ENCODE peak calls at places on chromosomes 7 and 10, in five cellular contexts. One of them, this sample, is unnamed.

GRCh38 chr7:135718794-135719436 is 9.1 kb downstream of the SLC13A4 start:
- DNase-seq in lung: no peak
- DNase-seq in right lobe of liver: no peak
- DNase-seq in mesenchymal stem cell: no peak
- DNase-seq in ovary: no peak
- DNase-seq in this sample: no peak

GRCh38 chr7:55641273-55641691 is 69.0 kb upstream of the VOPP1 start:
- DNase-seq in lung: peak
- DNase-seq in right lobe of liver: no peak
- DNase-seq in mesenchymal stem cell: peak
- DNase-seq in ovary: peak
- DNase-seq in this sample: no peak

GRCh38 chr10:110529596-110530011 is 31.9 kb downstream of the DUSP5 start:
- DNase-seq in lung: peak
- DNase-seq in right lobe of liver: no peak
- DNase-seq in mesenchymal stem cell: no peak
- DNase-seq in ovary: no peak
- DNase-seq in this sample: no peak

GRCh38 chr10:132630666-132631347 is 93.2 kb downstream of the INPP5A start:
- DNase-seq in lung: no peak
- DNase-seq in right lobe of liver: peak
- DNase-seq in mesenchymal stem cell: no peak
- DNase-seq in ovary: peak
- DNase-seq in this sample: peak

GRCh38 chr10:102379383-102379782 is 16.1 kb upstream of the NFKB2 start:
- DNase-seq in lung: no peak
- DNase-seq in right lobe of liver: no peak
- DNase-seq in mesenchymal stem cell: no peak
- DNase-seq in ovary: no peak
- DNase-seq in this sample: no peak

GRCh38 chr10:519716-520401 is 169.6 kb downstream of the DIP2C start:
- DNase-seq in lung: no peak
- DNase-seq in right lobe of liver: no peak
- DNase-seq in mesenchymal stem cell: no peak
- DNase-seq in ovary: no peak
- DNase-seq in this sample: no peak

GRCh38 chr10:13809447-13809846 is 222.7 kb downstream of the PRPF18 start:
- DNase-seq in lung: no peak
- DNase-seq in right lobe of liver: no peak
- DNase-seq in mesenchymal stem cell: no peak
- DNase-seq in ovary: no peak
- DNase-seq in this sample: no peak

GRCh38 chr7:105675873-105676484 is 94.7 kb upstream of the EFCAB10 start:
- DNase-seq in lung: no peak
- DNase-seq in right lobe of liver: peak
- DNase-seq in mesenchymal stem cell: no peak
- DNase-seq in ovary: no peak
- DNase-seq in this sample: peak

GRCh38 chr10:34031410-34031809 is 696.9 kb upstream of the NRP1 start:
- DNase-seq in lung: peak
- DNase-seq in right lobe of liver: no peak
- DNase-seq in mesenchymal stem cell: no peak
- DNase-seq in ovary: no peak
- DNase-seq in this sample: peak

GRCh38 chr10:21175797-21176196 is 278.7 kb upstream of the NEBL start:
- DNase-seq in lung: no peak
- DNase-seq in right lobe of liver: no peak
- DNase-seq in mesenchymal stem cell: no peak
- DNase-seq in ovary: no peak
- DNase-seq in this sample: no peak

GRCh38 chr10:110413049-110413783 is 84.5 kb upstream of the DUSP5 start:
- DNase-seq in lung: no peak
- DNase-seq in right lobe of liver: no peak
- DNase-seq in mesenchymal stem cell: no peak
- DNase-seq in ovary: no peak
- DNase-seq in this sample: no peak

GRCh38 chr10:5071411-5072198 is 22.6 kb upstream of the AKR1C3 start:
- DNase-seq in lung: peak
- DNase-seq in right lobe of liver: peak
- DNase-seq in mesenchymal stem cell: peak
- DNase-seq in ovary: peak
- DNase-seq in this sample: peak

GRCh38 chr7:143901710-143902587 is at the start of gene TCAF1:
- DNase-seq in lung: peak
- DNase-seq in right lobe of liver: peak
- DNase-seq in mesenchymal stem cell: peak
- DNase-seq in ovary: peak
- DNase-seq in this sample: peak

GRCh38 chr7:98280296-98280695 is 1.2 kb upstream of the BRI3 start:
- DNase-seq in lung: no peak
- DNase-seq in right lobe of liver: no peak
- DNase-seq in mesenchymal stem cell: no peak
- DNase-seq in ovary: no peak
- DNase-seq in this sample: no peak

GRCh38 chr7:98280791-98281756 is at the start of gene BRI3:
- DNase-seq in lung: peak
- DNase-seq in right lobe of liver: peak
- DNase-seq in mesenchymal stem cell: peak
- DNase-seq in ovary: peak
- DNase-seq in this sample: peak

GRCh38 chr7:98276241-98276761 is 5.2 kb upstream of the BRI3 start:
- DNase-seq in lung: peak
- DNase-seq in right lobe of liver: no peak
- DNase-seq in mesenchymal stem cell: peak
- DNase-seq in ovary: no peak
- DNase-seq in this sample: no peak

GRCh38 chr7:98278936-98279335 is 2.5 kb upstream of the BRI3 start:
- DNase-seq in lung: no peak
- DNase-seq in right lobe of liver: no peak
- DNase-seq in mesenchymal stem cell: no peak
- DNase-seq in ovary: no peak
- DNase-seq in this sample: no peak

GRCh38 chr7:98278408-98278807 is 3.1 kb upstream of the BRI3 start:
- DNase-seq in lung: no peak
- DNase-seq in right lobe of liver: no peak
- DNase-seq in mesenchymal stem cell: no peak
- DNase-seq in ovary: no peak
- DNase-seq in this sample: no peak
- H3K27ac ChIP-seq in lung: no peak
- H3K27ac ChIP-seq in right lobe of liver: no peak
- H3K27ac ChIP-seq in mesenchymal stem cell: no peak
- H3K27ac ChIP-seq in ovary: no peak
- H3K27ac ChIP-seq in this sample: no peak

DNA sequence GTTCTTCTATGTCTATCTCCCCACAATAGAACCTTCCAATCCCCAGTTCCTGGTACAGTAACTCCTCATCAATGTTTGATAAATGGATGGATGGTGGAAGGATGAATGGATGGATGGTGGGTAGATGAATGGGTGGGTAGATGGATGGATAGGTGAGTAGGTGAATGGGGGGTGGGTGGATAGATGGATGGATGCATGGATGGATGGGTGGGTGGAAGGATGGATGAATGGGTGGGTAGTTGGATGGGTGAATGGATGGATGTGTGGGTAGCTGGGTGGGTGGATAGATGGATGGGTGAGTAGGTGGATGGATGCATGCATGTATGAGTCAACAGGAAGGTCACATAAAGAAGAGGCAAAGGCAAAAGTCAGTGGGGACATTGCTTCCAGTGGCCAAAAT is 116.8 kb downstream of the GRID1 start:
- DNase-seq in lung: no peak
- DNase-seq in right lobe of liver: no peak
- DNase-seq in mesenchymal stem cell: no peak
- DNase-seq in ovary: no peak
- DNase-seq in this sample: no peak
- H3K27ac ChIP-seq in lung: no peak
- H3K27ac ChIP-seq in right lobe of liver: no peak
- H3K27ac ChIP-seq in mesenchymal stem cell: no peak
- H3K27ac ChIP-seq in ovary: no peak
- H3K27ac ChIP-seq in this sample: no peak

GRCh38 chr7:50652400-50653115 is 87.4 kb upstream of the DDC start:
- DNase-seq in lung: no peak
- DNase-seq in right lobe of liver: no peak
- DNase-seq in mesenchymal stem cell: no peak
- DNase-seq in ovary: no peak
- DNase-seq in this sample: no peak
- H3K27ac ChIP-seq in lung: no peak
- H3K27ac ChIP-seq in right lobe of liver: no peak
- H3K27ac ChIP-seq in mesenchymal stem cell: no peak
- H3K27ac ChIP-seq in ovary: no peak
- H3K27ac ChIP-seq in this sample: peak

GRCh38 chr7:20793686-20794394 is 7.2 kb upstream of the SP8 start:
- DNase-seq in lung: no peak
- DNase-seq in right lobe of liver: no peak
- DNase-seq in mesenchymal stem cell: no peak
- DNase-seq in ovary: no peak
- DNase-seq in this sample: no peak
- H3K27ac ChIP-seq in lung: no peak
- H3K27ac ChIP-seq in right lobe of liver: no peak
- H3K27ac ChIP-seq in mesenchymal stem cell: no peak
- H3K27ac ChIP-seq in ovary: no peak
- H3K27ac ChIP-seq in this sample: no peak

DNA sequence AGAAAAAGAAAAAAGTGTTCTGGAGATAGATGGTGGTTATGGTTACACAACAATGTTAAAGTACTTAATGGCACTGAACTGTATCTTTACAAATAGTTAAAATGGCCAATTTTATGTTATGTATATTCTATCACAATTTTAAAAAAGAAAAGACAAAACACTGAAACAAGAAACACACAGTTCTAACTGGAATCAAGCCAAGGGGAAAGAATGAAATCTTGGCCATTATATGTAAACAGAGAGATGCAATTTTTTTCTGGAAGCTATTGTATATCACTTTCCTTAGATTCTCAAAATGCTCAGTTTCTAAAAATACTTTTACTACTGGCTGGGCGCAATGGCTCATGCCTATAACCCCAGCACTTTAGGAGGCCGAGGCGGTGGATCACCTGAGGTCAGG is 4.1 kb downstream of the COA1 start:
- DNase-seq in lung: no peak
- DNase-seq in right lobe of liver: no peak
- DNase-seq in mesenchymal stem cell: no peak
- DNase-seq in ovary: no peak
- DNase-seq in this sample: no peak
- H3K27ac ChIP-seq in lung: no peak
- H3K27ac ChIP-seq in right lobe of liver: no peak
- H3K27ac ChIP-seq in mesenchymal stem cell: no peak
- H3K27ac ChIP-seq in ovary: no peak
- H3K27ac ChIP-seq in this sample: no peak

GRCh38 chr10:12699258-12699700 is 302.2 kb downstream of the CCDC3 start:
- DNase-seq in lung: no peak
- DNase-seq in right lobe of liver: no peak
- DNase-seq in mesenchymal stem cell: peak
- DNase-seq in ovary: no peak
- DNase-seq in this sample: no peak
- H3K27ac ChIP-seq in lung: peak
- H3K27ac ChIP-seq in right lobe of liver: peak
- H3K27ac ChIP-seq in mesenchymal stem cell: peak
- H3K27ac ChIP-seq in ovary: peak
- H3K27ac ChIP-seq in this sample: peak

GRCh38 chr7:29105191-29105590 is 41.1 kb downstream of the CPVL start:
- DNase-seq in lung: no peak
- DNase-seq in right lobe of liver: no peak
- DNase-seq in mesenchymal stem cell: no peak
- DNase-seq in ovary: no peak
- DNase-seq in this sample: no peak
- H3K27ac ChIP-seq in lung: no peak
- H3K27ac ChIP-seq in right lobe of liver: no peak
- H3K27ac ChIP-seq in mesenchymal stem cell: no peak
- H3K27ac ChIP-seq in ovary: no peak
- H3K27ac ChIP-seq in this sample: no peak

GRCh38 chr10:127148933-127149220 is 47.5 kb downstream of the INSYN2A start:
- DNase-seq in lung: no peak
- DNase-seq in right lobe of liver: no peak
- DNase-seq in mesenchymal stem cell: peak
- DNase-seq in ovary: no peak
- DNase-seq in this sample: no peak
- H3K27ac ChIP-seq in lung: no peak
- H3K27ac ChIP-seq in right lobe of liver: no peak
- H3K27ac ChIP-seq in mesenchymal stem cell: peak
- H3K27ac ChIP-seq in ovary: no peak
- H3K27ac ChIP-seq in this sample: no peak

This sample was measured in right cardiac atrium.